ENCODE peak calls at places on chromosomes 2 and 18, in eight cellular contexts. C, K, B, V, I, G, T and H are unnamed samples.

GRCh38 chr2:78978340-78978739 is 47.2 kb upstream of the REG3G start:
- DNase-seq in V (no peak), B (no peak), I (no peak), K (no peak), T (no peak), G (no peak), C (peak; percentile 65), H (no peak)

GRCh38 chr2:57809230-57809629 is 237.4 kb upstream of the VRK2 start:
- DNase-seq in T (no peak), I (no peak), C (no peak), G (no peak), V (no peak), B (no peak), K (no peak), H (no peak)

GRCh38 chr2:106124787-106125549 is 69.1 kb downstream of the UXS1 start:
- DNase-seq in I (no peak), G (peak; percentile 68), B (no peak), K (no peak), V (no peak), T (peak; percentile 50), C (no peak), H (no peak)

GRCh38 chr2:135985826-135986393 is 484 bp upstream of the DARS1 start:
- DNase-seq in T (no peak), I (no peak), G (no peak), C (no peak), B (no peak), V (peak; percentile 85), K (no peak), H (no peak)

GRCh38 chr2:193463016-193463415 is 1268.3 kb upstream of the TMEFF2 start:
- DNase-seq in I (no peak), V (no peak), C (no peak), T (no peak), G (no peak), B (no peak), K (no peak), H (no peak)

GRCh38 chr2:219997341-219997851 is 370.0 kb downstream of the SLC4A3 start:
- DNase-seq in G (peak; percentile 38), V (peak; percentile 27), K (peak; percentile 50), T (peak; percentile 11), B (no peak), C (peak; percentile 81), I (no peak), H (peak; percentile 52)

GRCh38 chr18:10412933-10413332 is 41.5 kb upstream of the APCDD1 start:
- DNase-seq in C (no peak), T (peak; percentile 98), G (no peak), K (no peak), B (no peak), V (no peak), I (no peak), H (no peak)

GRCh38 chr2:159606287-159606686 is 10.1 kb downstream of the BAZ2B start:
- DNase-seq in I (no peak), G (no peak), T (no peak), V (no peak), C (no peak), K (no peak), B (no peak), H (no peak)

GRCh38 chr18:79583426-79583825 is 96.2 kb upstream of the CTDP1 start:
- DNase-seq in V (no peak), I (no peak), K (no peak), T (no peak), C (no peak), B (no peak), G (no peak), H (no peak)

GRCh38 chr2:110741491-110741980 is 9.2 kb downstream of the ACOXL start:
- DNase-seq in K (no peak), V (peak; percentile 72), B (no peak), G (peak; percentile 97), C (peak; percentile 54), T (peak; percentile 88), I (no peak), H (peak; percentile 65)

GRCh38 chr2:151183072-151183580 is 78.5 kb downstream of the RBM43 start:
- DNase-seq in V (no peak), G (no peak), I (no peak), C (no peak), K (no peak), B (no peak), T (no peak), H (no peak)

GRCh38 chr2:119216994-119217393 is 6.6 kb upstream of the STEAP3 start:
- DNase-seq in B (no peak), G (no peak), V (no peak), C (no peak), T (no peak), K (no peak), I (no peak), H (no peak)

DNA sequence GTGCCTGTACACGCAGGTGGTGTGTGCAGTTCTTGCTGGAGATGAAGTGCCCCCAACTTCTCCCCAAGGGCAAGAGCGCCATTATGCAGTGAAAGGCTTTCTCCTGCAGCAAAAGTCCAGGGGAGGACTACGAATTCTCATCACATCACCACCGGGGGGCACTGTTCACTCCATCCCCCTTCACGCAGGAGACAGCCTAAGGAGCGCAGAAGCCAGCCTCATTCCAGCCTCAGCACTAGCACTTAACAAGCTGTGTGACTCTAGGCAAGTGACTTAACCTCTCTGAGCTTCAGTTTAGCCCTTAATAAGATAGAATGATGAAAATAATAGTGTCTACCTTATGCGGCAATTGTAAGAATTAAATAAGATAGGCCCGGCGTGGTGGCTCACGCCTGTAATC is 32.3 kb downstream of the DNMT3A start:
- DNase-seq in T (no peak), V (peak; percentile 71), C (peak; percentile 91), B (peak; percentile 57), I (peak; percentile 16), K (peak; percentile 65), G (peak; percentile 52), H (no peak)
- H3K4me1 ChIP-seq in T (peaks cover 31% of the 10 kb centered on the region), V (peaks cover 4% of the 10 kb centered on the region), C (peaks cover 44% of the 10 kb centered on the region), B (no peaks in the 10 kb centered on the region), I (peaks cover 16% of the 10 kb centered on the region), K (no peaks in the 10 kb centered on the region), G (peaks cover 20% of the 10 kb centered on the region), H (peaks cover under 1% of the 10 kb centered on the region)

DNA sequence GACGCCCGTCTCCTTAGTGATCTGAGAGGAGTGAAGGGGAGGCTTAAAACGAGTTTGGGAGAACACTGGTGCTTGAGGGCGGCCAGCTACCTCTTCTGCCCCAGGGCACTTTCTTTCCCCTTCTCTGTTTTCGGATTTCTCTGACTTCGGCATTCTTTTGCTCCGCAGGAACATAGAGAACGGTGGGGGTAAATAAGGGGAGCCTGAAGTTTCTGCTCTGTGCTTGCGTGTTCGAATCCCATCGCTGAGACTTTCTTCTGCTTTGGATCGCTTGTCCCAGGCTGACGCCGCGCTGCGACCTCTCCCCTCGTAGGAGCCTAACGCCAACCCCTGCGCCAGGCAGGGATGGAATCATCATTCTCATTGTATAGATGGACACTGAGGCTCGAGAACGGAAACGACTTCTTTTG is 3.0 kb upstream of the DLX2 start:
- DNase-seq in I (no peak), K (no peak), B (no peak), V (no peak), T (no peak), C (peak; percentile 42), G (no peak), H (no peak)
- TF ChIP-seq EZH2 in I (no peak), K (no peak), B (peak; percentile 77), V (no peak), T (no peak), C (peak; percentile 66), G (no peak), H (peak; percentile 63)

GRCh38 chr2:241940329-241940728 is 70.8 kb downstream of the RTP5 start:
- DNase-seq in C (peak; percentile 66), V (peak; percentile 24), T (no peak), B (no peak), G (no peak), K (no peak), I (peak; percentile 8), H (no peak)
- TF ChIP-seq CTCF in C (peak; percentile 68), V (peak; percentile 73), T (peak; percentile 28), B (peak; percentile 34), G (peak; percentile 60), K (peak; percentile 37), I (peak; percentile 25), H (peak; percentile 21)

GRCh38 chr2:98027535-98027934 is 31.8 kb upstream of the TMEM131 start:
- DNase-seq in B (no peak), C (no peak), I (no peak), G (no peak), T (no peak), V (no peak), K (no peak), H (no peak)

GRCh38 chr2:98028931-98029717 is 33.4 kb upstream of the TMEM131 start:
- DNase-seq in B (no peak), C (no peak), T (no peak), K (no peak), V (no peak), I (no peak), G (no peak), H (no peak)

GRCh38 chr2:98027955-98028593 is 32.3 kb upstream of the TMEM131 start:
- DNase-seq in B (no peak), I (no peak), C (no peak), G (no peak), T (no peak), V (no peak), K (peak; percentile 35), H (peak; percentile 83)

GRCh38 chr2:98032086-98032485 is 36.3 kb upstream of the TMEM131 start:
- DNase-seq in G (no peak), I (no peak), C (no peak), T (no peak), V (no peak), K (no peak), B (no peak), H (no peak)

DNA sequence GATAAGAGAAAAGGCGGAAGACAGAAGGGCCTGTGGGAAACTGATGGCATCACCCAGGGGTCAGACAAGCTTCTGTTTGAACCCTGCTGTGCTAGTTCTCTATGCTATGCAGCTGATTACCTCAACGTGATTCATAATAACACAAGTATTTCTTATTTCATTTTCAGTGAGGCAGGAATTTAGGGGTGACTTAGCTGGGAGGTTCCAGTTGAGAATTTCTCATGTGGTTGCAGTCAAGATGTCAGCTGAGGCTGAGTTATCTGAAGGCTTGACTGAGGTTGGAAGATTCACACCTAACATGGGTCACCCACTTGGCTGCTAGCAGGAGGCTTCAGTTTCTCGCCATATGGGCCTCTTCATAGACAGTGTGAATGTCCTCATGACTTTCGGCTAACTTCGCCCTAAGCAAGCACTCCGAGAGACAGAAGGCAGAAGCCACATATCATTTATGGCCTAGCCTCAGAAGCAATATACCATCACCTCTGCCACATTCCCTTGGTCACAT is 34.0 kb upstream of the TMEM131 start:
- DNase-seq in K (no peak), C (no peak), I (no peak), T (peak; percentile 35), B (no peak), G (no peak), V (no peak), H (peak; percentile 47)
- H3K4me1 ChIP-seq in K (no peaks in the 10 kb centered on the region), C (peaks cover 5% of the 10 kb centered on the region), I (no peaks in the 10 kb centered on the region), T (no peaks in the 10 kb centered on the region), B (no peaks in the 10 kb centered on the region), G (no peaks in the 10 kb centered on the region), V (peaks cover 21% of the 10 kb centered on the region), H (peaks cover 19% of the 10 kb centered on the region)